ENCODE peak calls at places on chromosome 1, in four cellular contexts. I, W, G and P are unnamed samples.

GRCh38 chr1:179302076-179302475 is 8.5 kb downstream of the SOAT1 start:
- DNase-seq in I (no peak), W (no peak), G (no peak), P (no peak)

GRCh38 chr1:32984090-32984828 is 19.6 kb upstream of the RNF19B start:
- DNase-seq in I (no peak), W (peak), G (no peak), P (no peak)

GRCh38 chr1:61400131-61400530 is 317.8 kb downstream of the NFIA start:
- DNase-seq in I (no peak), W (no peak), G (no peak), P (no peak)

GRCh38 chr1:92439291-92439690 is 47.4 kb downstream of the GFI1 start:
- DNase-seq in I (no peak), W (no peak), G (no peak), P (no peak)

GRCh38 chr1:33560680-33561079 is 88.2 kb downstream of the ZSCAN20 start:
- DNase-seq in I (no peak), W (no peak), G (no peak), P (no peak)

GRCh38 chr1:41474490-41475271 is 9.8 kb downstream of the EDN2 start:
- DNase-seq in I (no peak), W (no peak), G (no peak), P (no peak)

GRCh38 chr1:15014521-15014920 is 139.0 kb upstream of the TMEM51 start:
- DNase-seq in I (no peak), W (no peak), G (no peak), P (no peak)

GRCh38 chr1:180974236-180974635 is 48.4 kb downstream of the STX6 start:
- DNase-seq in I (no peak), W (no peak), G (no peak), P (no peak)

GRCh38 chr1:9397984-9398526 is 105.4 kb downstream of the SPSB1 start:
- DNase-seq in I (no peak), W (no peak), G (no peak), P (no peak)

GRCh38 chr1:8257621-8258020 is 60.3 kb upstream of the SLC45A1 start:
- DNase-seq in I (no peak), W (no peak), G (no peak), P (no peak)

GRCh38 chr1:70333245-70333644 is 21.3 kb downstream of the ANKRD13C start:
- DNase-seq in I (no peak), W (no peak), G (no peak), P (no peak)

GRCh38 chr1:42784946-42785693 is at the start of gene TMEM269:
- DNase-seq in I (no peak), W (peak), G (no peak), P (no peak)

GRCh38 chr1:85322655-85323054 is 46.2 kb upstream of the BCL10 start:
- DNase-seq in I (no peak), W (no peak), G (no peak), P (no peak)

GRCh38 chr1:38835230-38835827 is 24.2 kb downstream of the RRAGC start:
- DNase-seq in I (peak), W (peak), G (peak), P (peak)

GRCh38 chr1:206768472-206769330 is 1.9 kb upstream of the IL19 start:
- DNase-seq in I (no peak), W (no peak), G (no peak), P (no peak)